ENCODE peak calls at places on chromosomes 4 and X, in six cellular contexts. U is effector memory CD4-positive, alpha-beta T cell; O is DND-41; J is naive thymus-derived CD4-positive, alpha-beta T cell; G is breast epithelium; A is testis. H is an unnamed sample.

GRCh38 chrX:131778269-131779218 is 234.7 kb downstream of the OR13H1 start:
- DNase-seq in U (peak; percentile 59), O (no peak), J (peak; percentile 85), G (peak; percentile 79), A (no peak), H (no peak)

GRCh38 chr4:5772528-5773270 is 61.7 kb downstream of the EVC start:
- DNase-seq in U (no peak), O (no peak), J (no peak), G (no peak), A (no peak), H (no peak)

GRCh38 chr4:147790412-147790811 is 58.5 kb downstream of the ARHGAP10 start:
- DNase-seq in U (no peak), O (no peak), J (no peak), G (no peak), A (no peak), H (no peak)

GRCh38 chr4:47577779-47578553 is 92.9 kb downstream of the ATP10D start:
- DNase-seq in U (no peak), O (no peak), J (no peak), G (no peak), A (no peak), H (no peak)

GRCh38 chr4:7193040-7193958 is 961 bp downstream of the SORCS2 start:
- DNase-seq in U (no peak), O (no peak), J (no peak), G (no peak), A (peak; percentile 18), H (no peak)

GRCh38 chrX:20363003-20363674 is 96.4 kb upstream of the RPS6KA3 start:
- DNase-seq in U (no peak), O (no peak), J (no peak), G (no peak), A (no peak), H (no peak)

GRCh38 chr4:139085141-139085540 is 69.6 kb downstream of the NOCT start:
- DNase-seq in U (no peak), O (no peak), J (peak; percentile 22), G (no peak), A (no peak), H (peak; percentile 34)

GRCh38 chrX:46561931-46562721 is 11.4 kb upstream of the CHST7 start:
- DNase-seq in U (no peak), O (no peak), J (no peak), G (no peak), A (no peak), H (no peak)

GRCh38 chrX:43140546-43140945 is 362.6 kb upstream of the PPP1R2C start:
- DNase-seq in U (no peak), O (no peak), J (no peak), G (no peak), A (no peak), H (no peak)

GRCh38 chr4:162847945-162848549 is 318.6 kb downstream of the NAF1 start:
- DNase-seq in U (no peak), O (no peak), J (no peak), G (no peak), A (no peak), H (no peak)

GRCh38 chrX:17459008-17459407 is 84.0 kb downstream of the NHS start:
- DNase-seq in U (no peak), O (no peak), J (no peak), G (no peak), A (peak; percentile 21), H (no peak)

GRCh38 chr4:93407493-93408275 is 420.9 kb upstream of the ATOH1 start:
- DNase-seq in U (no peak), O (no peak), J (no peak), G (no peak), A (no peak), H (no peak)
- H3K4me3 ChIP-seq in U (no peak overlapping the region), O (no peak overlapping the region), J (no peak overlapping the region), G (no peak overlapping the region), A (no peak overlapping the region), H (no peak overlapping the region)

DNA sequence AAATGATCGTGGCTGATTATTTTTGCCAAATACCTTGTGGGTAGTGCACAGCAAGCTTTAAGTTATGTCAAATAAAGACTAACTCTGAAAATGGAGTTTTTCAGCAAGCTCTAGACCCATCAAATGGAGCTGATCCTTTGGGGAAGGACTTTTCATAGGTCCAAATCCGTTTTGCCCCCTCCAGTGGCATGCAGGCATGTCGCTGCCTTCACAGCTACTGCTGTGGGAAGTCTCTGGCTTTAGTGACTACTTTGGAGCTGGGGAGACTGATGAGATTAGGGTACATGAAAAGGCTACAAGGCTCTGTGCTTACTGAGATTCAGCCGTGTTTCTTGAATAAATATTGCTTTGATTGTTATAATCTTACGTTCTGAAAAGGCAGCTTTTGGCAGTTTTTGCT is 106.6 kb upstream of the HS3ST1 start:
- DNase-seq in U (no peak), O (no peak), J (no peak), G (no peak), A (no peak), H (no peak)
- H3K27ac ChIP-seq in U (no peak overlapping the region), O (no peak overlapping the region), J (no peak overlapping the region), G (no peak overlapping the region), A (no peak overlapping the region), H (no peak overlapping the region)

GRCh38 chr4:179071120-179071519 is 1628.9 kb upstream of the AGA start:
- DNase-seq in U (no peak), O (no peak), J (no peak), G (no peak), A (no peak), H (no peak)

GRCh38 chr4:179076865-179077264 is 1634.6 kb upstream of the AGA start:
- DNase-seq in U (no peak), O (no peak), J (no peak), G (no peak), A (no peak), H (no peak)
- H3K4me1 ChIP-seq in U (no peaks in the 10 kb centered on the region), O (no peaks in the 10 kb centered on the region), J (no peaks in the 10 kb centered on the region), G (no peaks in the 10 kb centered on the region), A (no peaks in the 10 kb centered on the region), H (no peaks in the 10 kb centered on the region)

GRCh38 chrX:39927380-39927779 is 170.4 kb downstream of the BCOR start:
- DNase-seq in U (no peak), O (no peak), J (no peak), G (no peak), A (no peak), H (no peak)

GRCh38 chrX:39931554-39932282 is 166.0 kb downstream of the BCOR start:
- DNase-seq in U (no peak), O (no peak), J (no peak), G (no peak), A (no peak), H (no peak)

GRCh38 chrX:39922926-39923325 is 174.8 kb downstream of the BCOR start:
- DNase-seq in U (no peak), O (no peak), J (no peak), G (no peak), A (no peak), H (no peak)

GRCh38 chrX:39930777-39931553 is 166.8 kb downstream of the BCOR start:
- DNase-seq in U (no peak), O (no peak), J (no peak), G (no peak), A (peak; percentile 18), H (no peak)

GRCh38 chrX:39928704-39929439 is 168.9 kb downstream of the BCOR start:
- DNase-seq in U (no peak), O (no peak), J (no peak), G (no peak), A (no peak), H (no peak)
- H3K4me3 ChIP-seq in U (no peak overlapping the region), O (no peak overlapping the region), J (no peak overlapping the region), G (no peak overlapping the region), A (no peak overlapping the region), H (no peak overlapping the region)

DNA sequence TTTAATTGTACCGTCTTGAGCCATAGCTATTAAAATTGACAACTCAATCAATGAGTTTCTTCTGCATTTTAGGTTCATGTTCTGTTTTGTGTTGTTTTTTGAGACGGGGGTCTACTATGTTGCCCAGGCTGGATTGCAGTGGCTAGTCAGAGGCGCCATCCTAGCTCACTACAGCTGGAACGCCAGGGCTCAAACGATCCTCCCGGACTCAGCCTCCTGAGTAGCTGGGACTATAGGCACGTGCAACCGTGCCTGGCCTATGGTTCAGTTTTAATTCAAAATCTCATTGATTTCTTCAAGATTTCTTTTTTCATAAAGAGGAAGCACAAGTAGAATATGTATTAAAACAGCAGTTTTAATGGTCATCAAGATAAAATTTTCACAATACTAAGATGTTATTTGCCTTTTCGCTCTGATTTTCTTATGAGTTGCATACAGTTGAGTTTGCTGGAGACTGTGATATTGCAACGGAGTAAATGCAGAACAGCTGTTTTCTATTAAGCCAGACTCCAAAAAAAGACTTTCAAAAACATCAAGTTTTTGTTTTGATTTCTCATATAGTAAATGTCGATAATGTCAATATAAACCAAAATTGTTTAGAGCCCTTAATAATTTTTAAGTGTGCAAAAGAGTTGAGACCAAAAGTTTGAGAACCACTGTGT is 1.1 kb upstream of the STX18 start:
- DNase-seq in U (no peak), O (no peak), J (no peak), G (no peak), A (no peak), H (no peak)
- H3K27ac ChIP-seq in U (no peak overlapping the region), O (no peak overlapping the region), J (peak overlapping the region; percentile 77), G (no peak overlapping the region), A (no peak overlapping the region), H (peak overlapping the region; percentile 79)

GRCh38 chr4:155673453-155673979 is 6.9 kb downstream of the GUCY1A1 start:
- DNase-seq in U (no peak), O (no peak), J (no peak), G (no peak), A (no peak), H (no peak)

GRCh38 chr4:155672342-155672741 is 5.7 kb downstream of the GUCY1A1 start:
- DNase-seq in U (no peak), O (no peak), J (no peak), G (no peak), A (no peak), H (no peak)

GRCh38 chr4:155675709-155676429 is 9.2 kb downstream of the GUCY1A1 start:
- DNase-seq in U (no peak), O (no peak), J (no peak), G (no peak), A (no peak), H (no peak)

GRCh38 chr4:155676430-155676825 is 9.8 kb downstream of the GUCY1A1 start:
- DNase-seq in U (no peak), O (no peak), J (no peak), G (no peak), A (no peak), H (no peak)

DNA sequence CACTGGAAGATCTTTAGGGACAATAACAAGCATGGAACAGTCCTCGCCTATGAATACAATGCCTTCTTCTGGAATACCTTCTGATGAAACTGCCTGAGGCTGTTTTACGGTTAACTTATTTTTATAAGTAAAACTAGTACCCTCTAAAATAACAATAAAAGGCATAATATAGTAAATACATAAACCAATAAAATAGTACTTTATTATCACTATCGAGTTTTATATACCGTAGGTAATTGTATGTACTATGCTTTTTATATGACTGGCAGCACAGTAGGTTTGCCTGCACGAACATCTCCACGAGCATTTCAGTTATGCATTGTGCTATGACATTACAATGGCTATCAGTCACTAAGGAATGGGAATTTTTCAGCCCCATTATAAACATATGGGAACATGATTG is 8.0 kb downstream of the GUCY1A1 start:
- DNase-seq in U (no peak), O (no peak), J (no peak), G (no peak), A (no peak), H (no peak)
- H3K4me1 ChIP-seq in U (no peaks in the 10 kb centered on the region), O (peaks cover 3% of the 10 kb centered on the region), J (no peaks in the 10 kb centered on the region), G (no peaks in the 10 kb centered on the region), A (no peaks in the 10 kb centered on the region), H (no peaks in the 10 kb centered on the region)

DNA sequence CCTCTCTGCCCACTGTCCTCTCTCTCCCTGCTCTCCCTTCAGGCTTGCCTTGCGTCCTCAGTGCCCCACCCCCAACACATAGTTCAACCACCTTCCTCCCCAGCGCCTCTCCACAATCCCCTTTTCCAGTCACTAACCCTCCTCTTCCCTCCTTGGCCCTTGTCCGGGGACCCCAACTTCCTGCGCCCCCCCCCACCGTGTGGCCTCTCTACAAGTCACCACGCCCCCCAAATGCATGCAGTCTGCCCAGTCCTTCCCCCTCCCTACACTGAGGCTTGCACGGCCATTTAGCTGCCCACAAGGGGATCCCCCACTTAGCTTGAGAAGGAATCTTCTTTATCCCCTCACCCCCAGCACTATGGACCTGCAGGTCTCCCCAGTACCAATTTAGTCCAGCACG is 569 bp downstream of the CXCR3 start:
- DNase-seq in U (no peak), O (no peak), J (no peak), G (no peak), A (no peak), H (no peak)
- H3K4me3 ChIP-seq in U (peak overlapping the region; percentile 38), O (no peak overlapping the region), J (peak overlapping the region; percentile 52), G (no peak overlapping the region), A (no peak overlapping the region), H (peak overlapping the region; percentile 53)